ENCODE peak calls at places on chromosome 6, in ten cellular contexts. D is AG04450, R is nephron progenitor cell, J is HFFc6, F is lower lobe of right lung, L is astrocyte of the cerebellum, Y is heart left ventricle, U is HCT116, W is cardiac muscle cell, S is fibroblast of the aortic adventitia. Q is an unnamed sample.

GRCh38 chr6:128518531-128519131 is 1.8 kb downstream of the PTPRK start:
- DNase-seq in D (no peak), R (no peak), J (no peak), F (no peak), L (no peak), Y (no peak), U (no peak), W (no peak), S (no peak), Q (peak; percentile 51)

GRCh38 chr6:71291991-71292390 is 3.4 kb downstream of the OGFRL1 start:
- DNase-seq in D (no peak), R (no peak), J (no peak), F (no peak), L (no peak), Y (no peak), U (no peak), W (peak; percentile 19), S (no peak), Q (no peak)

GRCh38 chr6:52015953-52016352 is 71.5 kb downstream of the PKHD1 start:
- DNase-seq in D (no peak), R (no peak), J (no peak), F (no peak), L (no peak), Y (no peak), U (no peak), W (no peak), S (no peak), Q (no peak)

GRCh38 chr6:128919412-128919811 is 36.5 kb downstream of the LAMA2 start:
- DNase-seq in D (peak; percentile 2), R (no peak), J (peak; percentile 67), F (no peak), L (no peak), Y (no peak), U (no peak), W (no peak), S (peak; percentile 63), Q (no peak)

GRCh38 chr6:90231308-90231707 is 65.3 kb downstream of the BACH2 start:
- DNase-seq in D (no peak), R (no peak), J (no peak), F (no peak), L (no peak), Y (no peak), U (no peak), W (no peak), S (no peak), Q (no peak)

GRCh38 chr6:125793280-125793679 is 2.5 kb downstream of the NCOA7 start:
- DNase-seq in D (no peak), R (no peak), J (no peak), F (no peak), L (no peak), Y (peak; percentile 18), U (no peak), W (peak; percentile 59), S (peak; percentile 62), Q (no peak)

GRCh38 chr6:106609699-106610098 is 19.6 kb downstream of the RTN4IP1 start:
- DNase-seq in D (no peak), R (no peak), J (no peak), F (no peak), L (no peak), Y (no peak), U (peak; percentile 21), W (peak; percentile 13), S (peak; percentile 24), Q (peak; percentile 37)

GRCh38 chr6:50600280-50600679 is 113.0 kb upstream of the TFAP2D start:
- DNase-seq in D (no peak), R (no peak), J (no peak), F (no peak), L (no peak), Y (no peak), U (no peak), W (no peak), S (no peak), Q (no peak)

GRCh38 chr6:119284861-119285521 is 64.6 kb downstream of the MAN1A1 start:
- DNase-seq in D (no peak), R (no peak), J (no peak), F (no peak), L (no peak), Y (no peak), U (no peak), W (no peak), S (no peak), Q (no peak)

GRCh38 chr6:13248053-13248452 is 80.3 kb downstream of the TBC1D7 start:
- DNase-seq in D (peak; percentile 11), R (peak; percentile 34), J (peak; percentile 28), F (no peak), L (peak; percentile 32), Y (no peak), U (no peak), W (peak; percentile 64), S (peak; percentile 32), Q (peak; percentile 62)

GRCh38 chr6:145345094-145345493 is 390.2 kb downstream of the EPM2A start:
- DNase-seq in D (no peak), R (no peak), J (no peak), F (no peak), L (no peak), Y (no peak), U (no peak), W (no peak), S (no peak), Q (no peak)

GRCh38 chr6:43436577-43437282 is 9.4 kb downstream of the ABCC10 start:
- DNase-seq in D (peak; percentile 10), R (no peak), J (peak; percentile 55), F (no peak), L (peak; percentile 66), Y (peak; percentile 28), U (no peak), W (peak; percentile 96), S (peak; percentile 95), Q (no peak)

GRCh38 chr6:3253597-3253961 is 5.2 kb upstream of the PSMG4 start:
- DNase-seq in D (no peak), R (no peak), J (no peak), F (no peak), L (no peak), Y (no peak), U (no peak), W (no peak), S (no peak), Q (no peak)

GRCh38 chr6:42441059-42441471 is 10.7 kb downstream of the TRERF1 start:
- DNase-seq in D (peak; percentile 57), R (no peak), J (no peak), F (no peak), L (no peak), Y (no peak), U (no peak), W (peak; percentile 79), S (peak; percentile 83), Q (no peak)

GRCh38 chr6:41768545-41769308 is 11.0 kb downstream of the FRS3 start:
- DNase-seq in D (no peak), R (no peak), J (no peak), F (no peak), L (no peak), Y (no peak), U (no peak), W (no peak), S (no peak), Q (no peak)

GRCh38 chr6:138211048-138211581 is 7.2 kb downstream of the PBOV1 start:
- DNase-seq in D (no peak), R (no peak), J (no peak), F (no peak), L (no peak), Y (no peak), U (no peak), W (no peak), S (no peak), Q (no peak)

GRCh38 chr6:34027445-34027936 is 118.4 kb downstream of the GRM4 start:
- DNase-seq in D (no peak), R (peak; percentile 82), J (peak; percentile 31), F (no peak), L (no peak), Y (peak; percentile 24), U (peak; percentile 15), W (peak; percentile 38), S (peak; percentile 22), Q (peak; percentile 80)

GRCh38 chr6:41688256-41688965 is 47.0 kb downstream of the TFEB start:
- DNase-seq in D (no peak), R (no peak), J (no peak), F (peak; percentile 35), L (no peak), Y (no peak), U (no peak), W (no peak), S (no peak), Q (no peak)

GRCh38 chr6:157398151-157398550 is 17.2 kb downstream of the ZDHHC14 start:
- DNase-seq in D (no peak), R (no peak), J (no peak), F (no peak), L (no peak), Y (no peak), U (no peak), W (no peak), S (no peak), Q (no peak)

GRCh38 chr6:5208039-5208438 is 52.7 kb downstream of the LYRM4 start:
- DNase-seq in D (no peak), R (no peak), J (no peak), F (no peak), L (no peak), Y (no peak), U (no peak), W (peak; percentile 25), S (peak; percentile 31), Q (no peak)

GRCh38 chr6:44110966-44111365 is 16.3 kb downstream of the MRPL14 start:
- DNase-seq in D (no peak), R (no peak), J (no peak), F (no peak), L (no peak), Y (no peak), U (no peak), W (no peak), S (no peak), Q (no peak)

GRCh38 chr6:63346217-63346834 is 26.5 kb upstream of the LGSN start:
- DNase-seq in D (no peak), R (no peak), J (no peak), F (no peak), L (no peak), Y (no peak), U (no peak), W (no peak), S (no peak), Q (no peak)
- TF ChIP-seq CTCF in D (no peak), R (no peak), J (no peak), F (no peak), L (no peak), Y (no peak), U (no peak), W (no peak), S (no peak), Q (no peak)

GRCh38 chr6:131262060-131262459 is 126.8 kb downstream of the AKAP7 start:
- DNase-seq in D (no peak), R (no peak), J (no peak), F (no peak), L (no peak), Y (no peak), U (peak; percentile 3), W (no peak), S (no peak), Q (no peak)
- TF ChIP-seq CTCF in D (peak; percentile 17), R (no peak), J (peak; percentile 13), F (no peak), L (no peak), Y (no peak), U (peak; percentile 24), W (no peak), S (peak; percentile 5), Q (no peak)

GRCh38 chr6:110646951-110647910 is 168.0 kb downstream of the CDK19 start:
- DNase-seq in D (no peak), R (no peak), J (no peak), F (no peak), L (no peak), Y (no peak), U (no peak), W (no peak), S (no peak), Q (no peak)
- TF ChIP-seq CTCF in D (peak; percentile 50), R (peak; percentile 23), J (peak; percentile 62), F (peak; percentile 24), L (peak; percentile 32), Y (no peak), U (peak; percentile 64), W (peak; percentile 53), S (peak; percentile 70), Q (peak; percentile 63)

GRCh38 chr6:36825452-36825851 is 13.8 kb downstream of the CPNE5 start:
- DNase-seq in D (no peak), R (no peak), J (no peak), F (no peak), L (no peak), Y (no peak), U (no peak), W (no peak), S (no peak), Q (no peak)
- TF ChIP-seq CTCF in D (no peak), R (no peak), J (no peak), F (no peak), L (no peak), Y (no peak), U (no peak), W (no peak), S (no peak), Q (no peak)

Q was measured in glutamatergic neuron.